ENCODE peak calls at places on chromosomes 7 and 10, in ten cellular contexts. Y is GM23248; G is hippocampal formation; I is GM10248; J is AG20443; P is Calu3; Z is transverse colon; V is COLO829; D is naive thymus-derived CD8-positive, alpha-beta T cell; X is activated T-helper 1 cell treated with anti-CD3 and anti-CD28 coated beads, Interleukin-12 subunit alpha, Interleukin-12 subunit beta, Interleukin-2, Interleukin-4 antibody, amounts not matched to agents 30 ng/mL and 10 ng/mL and 1 ng/mL, durations not matched to agents 14 hours and 24 hours and 36 hours. Q is an unnamed sample.

GRCh38 chr7:135801045-135801693 is 52.6 kb upstream of the FAM180A start:
- DNase-seq in Y (peak; percentile 83), G (no peak), I (peak; percentile 74), J (peak; percentile 82), P (peak; percentile 42), Z (no peak), V (peak; percentile 97), D (no peak), X (peak; percentile 20), Q (no peak)

GRCh38 chr10:55747244-55747643 is 613.8 kb downstream of the ZWINT start:
- DNase-seq in Y (no peak), G (no peak), I (no peak), J (no peak), P (no peak), Z (peak; percentile 24), V (no peak), D (no peak), X (no peak), Q (no peak)

GRCh38 chr7:158447206-158448171 is 140.1 kb downstream of the PTPRN2 start:
- DNase-seq in Y (no peak), G (no peak), I (no peak), J (no peak), P (no peak), Z (no peak), V (no peak), D (no peak), X (no peak), Q (peak; percentile 88)

GRCh38 chr7:151923097-151923876 is 33.0 kb upstream of the GALNTL5 start:
- DNase-seq in Y (peak; percentile 17), G (no peak), I (no peak), J (no peak), P (no peak), Z (no peak), V (no peak), D (no peak), X (no peak), Q (no peak)

GRCh38 chr10:117078168-117078837 is 59.8 kb downstream of the VAX1 start:
- DNase-seq in Y (no peak), G (no peak), I (no peak), J (no peak), P (peak; percentile 40), Z (no peak), V (no peak), D (no peak), X (no peak), Q (no peak)

GRCh38 chr7:148623586-148624282 is 33.2 kb downstream of the C7orf33 start:
- DNase-seq in Y (peak; percentile 53), G (no peak), I (no peak), J (peak; percentile 64), P (no peak), Z (no peak), V (peak; percentile 88), D (no peak), X (no peak), Q (no peak)

GRCh38 chr10:4214912-4215311 is 429.9 kb upstream of the KLF6 start:
- DNase-seq in Y (peak; percentile 55), G (no peak), I (no peak), J (peak; percentile 52), P (no peak), Z (no peak), V (no peak), D (no peak), X (no peak), Q (no peak)

GRCh38 chr10:89503633-89504345 is 31.6 kb downstream of the SLC16A12 start:
- DNase-seq in Y (no peak), G (no peak), I (no peak), J (no peak), P (no peak), Z (no peak), V (no peak), D (no peak), X (no peak), Q (no peak)

GRCh38 chr10:111391146-111391545 is 314.3 kb downstream of the ADRA2A start:
- DNase-seq in Y (peak; percentile 74), G (no peak), I (no peak), J (peak; percentile 31), P (no peak), Z (no peak), V (no peak), D (no peak), X (no peak), Q (no peak)

GRCh38 chr7:95501261-95501816 is 15.6 kb downstream of the ASB4 start:
- DNase-seq in Y (no peak), G (no peak), I (peak; percentile 25), J (no peak), P (no peak), Z (no peak), V (no peak), D (no peak), X (peak; percentile 22), Q (no peak)

GRCh38 chr7:93053946-93054943 is 63.5 kb downstream of the SAMD9 start:
- DNase-seq in Y (no peak), G (no peak), I (no peak), J (no peak), P (no peak), Z (peak; percentile 36), V (no peak), D (no peak), X (no peak), Q (no peak)

GRCh38 chr10:118983263-118983662 is 46.3 kb upstream of the NANOS1 start:
- DNase-seq in Y (no peak), G (no peak), I (no peak), J (no peak), P (no peak), Z (no peak), V (no peak), D (no peak), X (no peak), Q (no peak)

GRCh38 chr7:156764016-156764669 is 123.6 kb downstream of the RNF32 start:
- DNase-seq in Y (peak; percentile 87), G (peak; percentile 49), I (no peak), J (peak; percentile 89), P (peak; percentile 48), Z (peak; percentile 71), V (peak; percentile 22), D (no peak), X (no peak), Q (no peak)

GRCh38 chr10:49756031-49756430 is 6.1 kb downstream of the OGDHL start:
- DNase-seq in Y (no peak), G (no peak), I (no peak), J (peak; percentile 6), P (no peak), Z (no peak), V (no peak), D (no peak), X (no peak), Q (no peak)

GRCh38 chr10:48531486-48531885 is 73.4 kb downstream of the ARHGAP22 start:
- DNase-seq in Y (peak; percentile 20), G (no peak), I (no peak), J (no peak), P (no peak), Z (no peak), V (no peak), D (no peak), X (no peak), Q (no peak)

GRCh38 chr7:26372738-26373137 is 81.1 kb downstream of the SNX10 start:
- DNase-seq in Y (no peak), G (no peak), I (no peak), J (no peak), P (no peak), Z (no peak), V (no peak), D (no peak), X (no peak), Q (no peak)

GRCh38 chr7:113856010-113856409 is 62.8 kb downstream of the PPP1R3A start:
- DNase-seq in Y (no peak), G (no peak), I (no peak), J (no peak), P (no peak), Z (no peak), V (no peak), D (no peak), X (no peak), Q (no peak)

GRCh38 chr7:113751547-113751946 is 167.3 kb downstream of the PPP1R3A start:
- DNase-seq in Y (no peak), G (no peak), I (no peak), J (no peak), P (no peak), Z (no peak), V (no peak), D (no peak), X (no peak), Q (no peak)

GRCh38 chr7:43952028-43952427 is 25.8 kb downstream of the UBE2D4 start:
- DNase-seq in Y (no peak), G (no peak), I (no peak), J (no peak), P (no peak), Z (no peak), V (no peak), D (no peak), X (no peak), Q (no peak)

GRCh38 chr10:6958723-6959122 is 378.6 kb upstream of the PRKCQ start:
- DNase-seq in Y (no peak), G (no peak), I (no peak), J (no peak), P (no peak), Z (no peak), V (no peak), D (no peak), X (no peak), Q (no peak)

GRCh38 chr7:95544174-95544573 is 52.1 kb downstream of the PDK4 start:
- DNase-seq in Y (no peak), G (no peak), I (no peak), J (no peak), P (no peak), Z (no peak), V (no peak), D (no peak), X (no peak), Q (no peak)

GRCh38 chr10:13593560-13593959 is 6.8 kb downstream of the PRPF18 start:
- DNase-seq in Y (peak; percentile 61), G (no peak), I (no peak), J (peak; percentile 32), P (no peak), Z (no peak), V (peak; percentile 36), D (no peak), X (no peak), Q (no peak)

GRCh38 chr10:48363617-48364355 is 57.3 kb downstream of the MAPK8 start:
- DNase-seq in Y (peak; percentile 81), G (peak; percentile 17), I (peak; percentile 25), J (peak; percentile 54), P (peak; percentile 44), Z (peak; percentile 11), V (peak; percentile 25), D (no peak), X (no peak), Q (no peak)

GRCh38 chr7:134892002-134892693 is 94.2 kb upstream of the AGBL3 start:
- DNase-seq in Y (peak; percentile 65), G (no peak), I (no peak), J (peak; percentile 46), P (no peak), Z (no peak), V (no peak), D (no peak), X (no peak), Q (no peak)

GRCh38 chr10:75722609-75723008 is 291.2 kb downstream of the LRMDA start:
- DNase-seq in Y (no peak), G (no peak), I (no peak), J (no peak), P (no peak), Z (no peak), V (no peak), D (no peak), X (no peak), Q (no peak)

GRCh38 chr7:125025620-125026019 is 96.0 kb upstream of the POT1 start:
- DNase-seq in Y (no peak), G (no peak), I (no peak), J (no peak), P (no peak), Z (no peak), V (no peak), D (no peak), X (no peak), Q (no peak)

GRCh38 chr10:122475130-122475529 is 13.8 kb downstream of the HTRA1 start:
- DNase-seq in Y (peak; percentile 44), G (peak; percentile 62), I (no peak), J (peak; percentile 49), P (no peak), Z (no peak), V (no peak), D (no peak), X (no peak), Q (peak; percentile 90)

GRCh38 chr7:116487907-116488521 is 11.5 kb upstream of the CAV2 start:
- DNase-seq in Y (no peak), G (no peak), I (no peak), J (no peak), P (no peak), Z (no peak), V (no peak), D (no peak), X (no peak), Q (no peak)